ENCODE peak calls at places on chromosomes 16 and 17, in five cellular contexts. Z is H1, D is GM12878, I is GM12891, F is K562. N is an unnamed sample.

GRCh38 chr17:16997514-16998429 is 25.9 kb upstream of the TNFRSF13B start:
- DNase-seq in Z (no peak), D (no peak), I (no peak), F (no peak), N (no peak)

GRCh38 chr16:81523387-81524115 is 78.9 kb downstream of the CMIP start:
- DNase-seq in Z (no peak), D (no peak), I (no peak), F (no peak), N (no peak)

GRCh38 chr17:52357855-52358254 is 199.3 kb upstream of the CA10 start:
- DNase-seq in Z (no peak), D (no peak), I (no peak), F (no peak), N (no peak)

GRCh38 chr17:71217769-71218168 is 903.1 kb upstream of the SOX9 start:
- DNase-seq in Z (no peak), D (no peak), I (no peak), F (no peak), N (no peak)

GRCh38 chr17:1231456-1231855 is 38.8 kb upstream of the BHLHA9 start:
- DNase-seq in Z (no peak), D (no peak), I (no peak), F (no peak), N (no peak)

GRCh38 chr16:29007865-29008593 is 23.2 kb downstream of the LAT start:
- DNase-seq in Z (no peak), D (no peak), I (no peak), F (peak), N (no peak)

GRCh38 chr16:59088401-59088800 is 354.3 kb upstream of the GOT2 start:
- DNase-seq in Z (no peak), D (no peak), I (no peak), F (no peak), N (no peak)

GRCh38 chr17:49193513-49194296 is 16.7 kb downstream of the GNGT2 start:
- DNase-seq in Z (no peak), D (peak), I (no peak), F (peak), N (no peak)

GRCh38 chr17:57665128-57665527 is 80.0 kb downstream of the CCDC182 start:
- DNase-seq in Z (no peak), D (no peak), I (no peak), F (no peak), N (no peak)

GRCh38 chr17:80970762-80971703 is 20.6 kb upstream of the CHMP6 start:
- DNase-seq in Z (no peak), D (no peak), I (no peak), F (no peak), N (no peak)

GRCh38 chr17:80968602-80969029 is 23.0 kb upstream of the CHMP6 start:
- DNase-seq in Z (no peak), D (no peak), I (no peak), F (no peak), N (no peak)

GRCh38 chr17:80969674-80970043 is 22.0 kb upstream of the CHMP6 start:
- DNase-seq in Z (no peak), D (no peak), I (no peak), F (no peak), N (no peak)

GRCh38 chr17:80969030-80969673 is 22.5 kb upstream of the CHMP6 start:
- DNase-seq in Z (no peak), D (no peak), I (no peak), F (no peak), N (no peak)

GRCh38 chr17:80970044-80970761 is 21.4 kb upstream of the CHMP6 start:
- DNase-seq in Z (no peak), D (no peak), I (peak), F (no peak), N (peak)
- TF ChIP-seq TAF1 in Z (no peak), D (no peak), I (no peak), F (no peak), N (no peak)

GRCh38 chr16:83954577-83955016 is 1.6 kb downstream of the OSGIN1 start:
- DNase-seq in Z (no peak), D (no peak), I (no peak), F (no peak), N (no peak)

GRCh38 chr16:83952587-83952939 is 477 bp upstream of the OSGIN1 start:
- DNase-seq in Z (no peak), D (no peak), I (no peak), F (no peak), N (no peak)

GRCh38 chr16:83953796-83954576 is 946 bp downstream of the OSGIN1 start:
- DNase-seq in Z (no peak), D (no peak), I (peak), F (peak), N (no peak)

GRCh38 chr16:83951544-83951943 is 1.5 kb upstream of the OSGIN1 start:
- DNase-seq in Z (no peak), D (no peak), I (no peak), F (no peak), N (no peak)

GRCh38 chr16:83952940-83953795 is at the start of gene OSGIN1:
- DNase-seq in Z (no peak), D (peak), I (peak), F (peak), N (peak)
- TF ChIP-seq POLR2A in Z (no peak), D (peak), I (no peak), F (peak), N (no peak)

GRCh38 chr16:48256579-48257177 is 9.3 kb upstream of the ABCC11 start:
- DNase-seq in Z (no peak), D (no peak), I (no peak), F (no peak), N (no peak)

GRCh38 chr16:48261569-48261968 is 14.2 kb upstream of the ABCC11 start:
- DNase-seq in Z (no peak), D (no peak), I (no peak), F (no peak), N (no peak)
- TF ChIP-seq POLR2AphosphoS5 in Z (no peak), D (no peak), I (no peak), F (no peak), N (no peak)

DNA sequence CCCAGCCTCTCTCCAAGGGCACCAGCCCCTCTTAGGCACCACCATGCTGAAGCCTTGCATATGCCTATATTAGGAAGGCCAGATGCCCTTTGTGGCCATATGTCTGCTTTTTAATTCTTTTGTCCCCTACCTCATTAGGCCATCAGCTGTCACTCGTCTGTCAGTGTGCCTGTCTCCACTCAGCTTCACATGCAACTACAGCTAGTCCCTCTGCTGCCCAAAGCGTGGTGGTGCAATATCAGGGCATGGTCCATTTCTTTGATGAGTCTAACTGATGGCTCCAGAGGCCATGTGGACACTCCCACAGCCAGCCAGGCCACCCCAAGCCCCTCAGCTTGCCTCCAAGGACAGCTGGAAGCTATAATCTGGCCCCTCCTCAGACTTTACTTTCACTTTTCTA is 36.3 kb downstream of the MYO18A start:
- DNase-seq in Z (no peak), D (no peak), I (no peak), F (no peak), N (no peak)
- TF ChIP-seq TAF1 in Z (no peak), D (no peak), I (no peak), F (no peak), N (no peak)

N was measured in GM12892.